ENCODE peak calls at places on chromosome 5, in four cellular contexts. I, E, A and Z are unnamed samples.

GRCh38 chr5:174187001-174187400 is 141.5 kb downstream of the NSG2 start:
- DNase-seq in I (no peak), E (no peak), A (no peak), Z (no peak)

GRCh38 chr5:133445744-133446143 is 166.6 kb downstream of the FSTL4 start:
- DNase-seq in I (no peak), E (no peak), A (no peak), Z (no peak)

GRCh38 chr5:142874537-142874936 is 104.4 kb downstream of the ARHGAP26 start:
- DNase-seq in I (no peak), E (no peak), A (peak), Z (peak)

GRCh38 chr5:34563951-34564705 is 92.0 kb upstream of the RAI14 start:
- DNase-seq in I (no peak), E (no peak), A (peak), Z (no peak)

GRCh38 chr5:140141241-140141640 is 15.5 kb downstream of the IGIP start:
- DNase-seq in I (no peak), E (no peak), A (peak), Z (no peak)

GRCh38 chr5:59810041-59810440 is 83.5 kb downstream of the PDE4D start:
- DNase-seq in I (peak), E (peak), A (peak), Z (peak)

GRCh38 chr5:84783003-84783402 is 398.3 kb upstream of the EDIL3 start:
- DNase-seq in I (no peak), E (no peak), A (no peak), Z (no peak)

GRCh38 chr5:8993031-8993430 is 552.8 kb downstream of the SEMA5A start:
- DNase-seq in I (no peak), E (no peak), A (no peak), Z (no peak)

GRCh38 chr5:136135536-136135935 is 2.9 kb downstream of the SMAD5 start:
- DNase-seq in I (no peak), E (no peak), A (no peak), Z (no peak)

GRCh38 chr5:67182406-67182805 is 14.2 kb downstream of the CD180 start:
- DNase-seq in I (peak), E (no peak), A (peak), Z (no peak)

GRCh38 chr5:171435908-171436307 is 16.5 kb downstream of the FGF18 start:
- DNase-seq in I (no peak), E (no peak), A (no peak), Z (no peak)

GRCh38 chr5:157593036-157593435 is 17.5 kb upstream of the ADAM19 start:
- DNase-seq in I (no peak), E (no peak), A (no peak), Z (no peak)

GRCh38 chr5:169717298-169717697 is 80.2 kb downstream of the DOCK2 start:
- DNase-seq in I (no peak), E (no peak), A (no peak), Z (no peak)

GRCh38 chr5:150184990-150185952 is 4.6 kb upstream of the SLC6A7 start:
- DNase-seq in I (no peak), E (no peak), A (no peak), Z (no peak)

GRCh38 chr5:113020461-113021273 is 44.1 kb downstream of the DCP2 start:
- DNase-seq in I (no peak), E (no peak), A (no peak), Z (no peak)

GRCh38 chr5:59466271-59466670 is 427.3 kb downstream of the PDE4D start:
- DNase-seq in I (no peak), E (no peak), A (no peak), Z (no peak)

GRCh38 chr5:136375920-136376319 is 10.6 kb upstream of the TRPC7 start:
- DNase-seq in I (no peak), E (no peak), A (no peak), Z (peak)

GRCh38 chr5:132704875-132705274 is 31.1 kb downstream of the IL4 start:
- DNase-seq in I (no peak), E (no peak), A (no peak), Z (no peak)

GRCh38 chr5:137462816-137463520 is 36.2 kb downstream of the SPOCK1 start:
- DNase-seq in I (no peak), E (no peak), A (no peak), Z (no peak)

GRCh38 chr5:180315762-180316212 is 23.9 kb upstream of the MAPK9 start:
- DNase-seq in I (peak), E (peak), A (no peak), Z (peak)

GRCh38 chr5:96745844-96746531 is 61.8 kb downstream of the ERAP1 start:
- DNase-seq in I (no peak), E (no peak), A (no peak), Z (no peak)